ENCODE peak calls at places on chromosomes 11 and 22, in four cellular contexts. One of them, this sample, is unnamed.

GRCh38 chr11:118258410-118258809 is 5.7 kb downstream of the MPZL2 start:
- DNase-seq in ascending aorta: no peak
- DNase-seq in astrocyte of the cerebellum: no peak
- DNase-seq in GM12865: no peak
- DNase-seq in this sample: no peak

GRCh38 chr11:35083181-35084061 is 55.5 kb upstream of the CD44 start:
- DNase-seq in astrocyte of the cerebellum: peak; percentile 100
- DNase-seq in ascending aorta: peak; percentile 50
- DNase-seq in GM12865: peak; percentile 92
- DNase-seq in this sample: peak; percentile 28

GRCh38 chr11:72582206-72583176 is 91.7 kb downstream of the PDE2A start:
- DNase-seq in astrocyte of the cerebellum: no peak
- DNase-seq in GM12865: no peak
- DNase-seq in ascending aorta: no peak
- DNase-seq in this sample: no peak

GRCh38 chr11:67345247-67345948 is 7.9 kb downstream of the POLD4 start:
- DNase-seq in GM12865: peak; percentile 50
- DNase-seq in ascending aorta: no peak
- DNase-seq in astrocyte of the cerebellum: no peak
- DNase-seq in this sample: no peak

GRCh38 chr11:124861670-124862069 is 3.6 kb upstream of the ROBO3 start:
- DNase-seq in GM12865: no peak
- DNase-seq in ascending aorta: no peak
- DNase-seq in astrocyte of the cerebellum: no peak
- DNase-seq in this sample: no peak

GRCh38 chr22:37619991-37620390 is 11.4 kb downstream of the GGA1 start:
- DNase-seq in GM12865: no peak
- DNase-seq in ascending aorta: no peak
- DNase-seq in astrocyte of the cerebellum: no peak
- DNase-seq in this sample: no peak

GRCh38 chr11:66687831-66688281 is 10.2 kb upstream of the RBM4B start:
- DNase-seq in ascending aorta: no peak
- DNase-seq in astrocyte of the cerebellum: no peak
- DNase-seq in GM12865: no peak
- DNase-seq in this sample: no peak

GRCh38 chr11:38814670-38815069 is 2216.6 kb upstream of the RAG2 start:
- DNase-seq in ascending aorta: no peak
- DNase-seq in astrocyte of the cerebellum: no peak
- DNase-seq in GM12865: no peak
- DNase-seq in this sample: no peak

GRCh38 chr11:68859123-68859522 is 17.4 kb upstream of the CPT1A start:
- DNase-seq in astrocyte of the cerebellum: no peak
- DNase-seq in ascending aorta: no peak
- DNase-seq in GM12865: no peak
- DNase-seq in this sample: no peak

GRCh38 chr11:30595929-30596328 is 9.8 kb upstream of the MPPED2 start:
- DNase-seq in astrocyte of the cerebellum: no peak
- DNase-seq in ascending aorta: no peak
- DNase-seq in GM12865: no peak
- DNase-seq in this sample: no peak

GRCh38 chr22:43209971-43210370 is 23.0 kb upstream of the TTLL12 start:
- DNase-seq in GM12865: no peak
- DNase-seq in ascending aorta: no peak
- DNase-seq in astrocyte of the cerebellum: no peak
- DNase-seq in this sample: no peak

GRCh38 chr22:30398685-30399680 is 2.2 kb downstream of the SEC14L2 start:
- DNase-seq in GM12865: no peak
- DNase-seq in astrocyte of the cerebellum: no peak
- DNase-seq in ascending aorta: no peak
- DNase-seq in this sample: no peak

GRCh38 chr22:43622886-43623285 is 189.2 kb downstream of the EFCAB6 start:
- DNase-seq in GM12865: no peak
- DNase-seq in ascending aorta: no peak
- DNase-seq in astrocyte of the cerebellum: no peak
- DNase-seq in this sample: no peak

GRCh38 chr11:107563702-107564101 is 1.8 kb downstream of the ALKBH8 start:
- DNase-seq in ascending aorta: no peak
- DNase-seq in GM12865: peak; percentile 64
- DNase-seq in astrocyte of the cerebellum: peak; percentile 28
- DNase-seq in this sample: no peak

GRCh38 chr11:133955945-133956421 is 785 bp downstream of the IGSF9B start:
- DNase-seq in ascending aorta: no peak
- DNase-seq in GM12865: no peak
- DNase-seq in astrocyte of the cerebellum: no peak
- DNase-seq in this sample: no peak

GRCh38 chr22:49662681-49663080 is 165.0 kb downstream of the BRD1 start:
- DNase-seq in GM12865: no peak
- DNase-seq in astrocyte of the cerebellum: no peak
- DNase-seq in ascending aorta: no peak
- DNase-seq in this sample: no peak

GRCh38 chr22:24521791-24522245 is 26.7 kb downstream of the UPB1 start:
- DNase-seq in astrocyte of the cerebellum: peak; percentile 35
- DNase-seq in ascending aorta: no peak
- DNase-seq in GM12865: peak; percentile 75
- DNase-seq in this sample: no peak

GRCh38 chr11:18705651-18706281 is 7.2 kb downstream of the TMEM86A start:
- DNase-seq in GM12865: no peak
- DNase-seq in astrocyte of the cerebellum: no peak
- DNase-seq in ascending aorta: no peak
- DNase-seq in this sample: no peak

GRCh38 chr22:48093981-48094380 is 1331.5 kb downstream of the TBC1D22A start:
- DNase-seq in astrocyte of the cerebellum: no peak
- DNase-seq in ascending aorta: no peak
- DNase-seq in GM12865: no peak
- DNase-seq in this sample: no peak

GRCh38 chr11:269146-269890 is 8.9 kb upstream of the NLRP6 start:
- DNase-seq in GM12865: peak; percentile 96
- DNase-seq in astrocyte of the cerebellum: no peak
- DNase-seq in ascending aorta: no peak
- DNase-seq in this sample: no peak

GRCh38 chr22:45977003-45977395 is at the start of gene WNT7B:
- DNase-seq in ascending aorta: no peak
- DNase-seq in astrocyte of the cerebellum: no peak
- DNase-seq in GM12865: no peak
- DNase-seq in this sample: no peak

GRCh38 chr22:50059185-50059880 is 1.2 kb upstream of the TTLL8 start:
- DNase-seq in ascending aorta: no peak
- DNase-seq in astrocyte of the cerebellum: no peak
- DNase-seq in GM12865: no peak
- DNase-seq in this sample: no peak

GRCh38 chr11:69462106-69463045 is 19.1 kb upstream of the LINC01488 start:
- DNase-seq in GM12865: no peak
- DNase-seq in astrocyte of the cerebellum: no peak
- DNase-seq in ascending aorta: no peak
- DNase-seq in this sample: no peak

GRCh38 chr11:59025097-59025496 is 61.0 kb upstream of the GLYATL1B start:
- DNase-seq in ascending aorta: no peak
- DNase-seq in GM12865: no peak
- DNase-seq in astrocyte of the cerebellum: no peak
- DNase-seq in this sample: no peak

GRCh38 chr22:38772624-38772873 is 16.8 kb upstream of the SUN2 start:
- DNase-seq in ascending aorta: no peak
- DNase-seq in astrocyte of the cerebellum: no peak
- DNase-seq in GM12865: no peak
- DNase-seq in this sample: no peak

GRCh38 chr22:47583959-47584562 is 821.6 kb downstream of the TBC1D22A start:
- DNase-seq in ascending aorta: no peak
- DNase-seq in astrocyte of the cerebellum: no peak
- DNase-seq in GM12865: no peak
- DNase-seq in this sample: no peak

GRCh38 chr11:2382927-2383822 is 6.1 kb downstream of the CD81 start:
- DNase-seq in GM12865: no peak
- DNase-seq in ascending aorta: no peak
- DNase-seq in astrocyte of the cerebellum: no peak
- DNase-seq in this sample: no peak
- TF ChIP-seq CTCF in GM12865: no peak
- TF ChIP-seq CTCF in ascending aorta: no peak
- TF ChIP-seq CTCF in astrocyte of the cerebellum: no peak
- TF ChIP-seq CTCF in this sample: no peak

DNA sequence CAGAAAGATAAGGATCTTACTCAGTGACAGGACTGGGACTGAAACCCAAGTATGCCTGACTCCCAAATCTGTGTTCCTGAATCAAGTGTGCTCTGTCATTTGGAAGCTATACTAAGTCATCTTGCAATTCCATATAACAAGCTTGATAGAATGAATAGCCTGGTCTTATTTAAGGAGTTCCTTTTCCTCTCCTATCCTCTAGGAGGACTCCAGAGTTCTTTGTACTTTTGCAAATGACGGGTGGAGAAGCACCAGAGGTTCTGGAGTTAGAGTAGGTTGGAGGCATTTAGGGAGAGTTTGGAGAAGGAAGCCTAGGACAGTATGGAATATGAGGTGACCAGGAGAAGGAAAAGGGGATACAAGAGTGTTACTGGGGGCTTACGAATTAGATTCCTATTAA is 92.9 kb upstream of the RCN1 start:
- DNase-seq in ascending aorta: no peak
- DNase-seq in GM12865: no peak
- DNase-seq in astrocyte of the cerebellum: no peak
- DNase-seq in this sample: no peak
- TF ChIP-seq CTCF in ascending aorta: no peak
- TF ChIP-seq CTCF in GM12865: no peak
- TF ChIP-seq CTCF in astrocyte of the cerebellum: no peak
- TF ChIP-seq CTCF in this sample: no peak

GRCh38 chr11:103619480-103619879 is 417.0 kb upstream of the DDI1 start:
- DNase-seq in GM12865: no peak
- DNase-seq in astrocyte of the cerebellum: no peak
- DNase-seq in ascending aorta: no peak
- DNase-seq in this sample: no peak
- TF ChIP-seq CTCF in GM12865: peak; percentile 27
- TF ChIP-seq CTCF in astrocyte of the cerebellum: peak; percentile 14
- TF ChIP-seq CTCF in ascending aorta: no peak
- TF ChIP-seq CTCF in this sample: no peak

DNA sequence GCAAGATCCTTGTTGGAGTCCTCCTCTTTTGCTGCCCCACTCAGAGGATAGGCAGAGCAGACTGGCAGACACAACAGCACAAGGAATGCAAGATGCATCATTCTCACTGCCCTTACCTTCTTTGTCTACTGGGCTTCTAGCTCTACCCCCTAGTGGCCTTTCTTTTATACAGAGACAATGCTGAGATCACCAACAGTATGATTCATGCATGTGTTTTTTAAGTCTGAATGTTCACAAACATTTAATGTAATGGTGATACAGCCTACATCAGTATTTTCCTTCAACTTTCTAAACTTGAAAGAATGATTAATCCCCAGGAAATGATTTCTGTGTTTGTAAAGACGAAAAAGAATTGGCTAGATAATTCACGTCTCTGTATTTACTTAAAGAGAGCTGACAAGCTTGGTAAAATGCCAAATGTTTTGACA is at the start of gene MMP10:
- DNase-seq in ascending aorta: no peak
- DNase-seq in GM12865: no peak
- DNase-seq in astrocyte of the cerebellum: peak; percentile 26
- DNase-seq in this sample: no peak
- TF ChIP-seq CTCF in ascending aorta: no peak
- TF ChIP-seq CTCF in GM12865: peak; percentile 17
- TF ChIP-seq CTCF in astrocyte of the cerebellum: peak; percentile 61
- TF ChIP-seq CTCF in this sample: no peak

DNA sequence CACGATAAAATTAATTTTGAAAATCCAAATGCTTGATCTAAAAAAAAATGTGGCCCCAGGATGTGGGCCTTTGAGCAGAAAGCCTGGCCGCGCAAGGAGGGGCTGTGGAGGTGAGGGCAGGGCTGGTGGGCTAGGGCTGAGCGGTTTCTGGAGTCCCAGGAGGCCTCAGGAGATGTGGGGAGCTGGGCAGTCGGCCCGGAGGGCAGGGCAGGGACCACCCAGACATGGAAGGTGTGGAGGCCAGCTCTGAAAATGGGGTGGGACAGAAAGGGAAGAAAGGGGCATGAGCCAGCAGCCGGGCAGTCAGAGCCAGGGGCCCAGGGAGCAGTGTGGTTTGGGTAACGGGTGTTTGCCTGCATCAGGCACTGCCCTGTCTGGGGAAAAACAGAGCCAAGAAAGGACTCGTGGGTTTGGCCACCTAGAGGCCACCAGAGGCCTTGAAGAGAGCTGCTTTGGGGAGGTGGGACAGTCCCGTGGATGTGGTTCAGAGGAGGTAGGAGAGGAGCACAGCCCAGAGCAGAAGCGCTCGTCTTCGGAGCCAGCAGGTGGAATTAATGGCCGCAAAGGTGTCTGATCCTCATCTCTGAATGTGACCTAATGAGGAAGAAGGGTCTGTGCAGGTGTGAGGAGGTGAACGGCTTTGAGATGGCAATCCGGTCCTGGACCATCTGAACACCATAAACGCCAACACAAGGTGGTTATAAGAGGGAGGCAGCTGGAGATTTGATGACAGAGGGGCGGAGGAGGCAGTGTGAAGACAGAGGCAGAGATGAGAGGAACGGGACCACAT is 50.2 kb downstream of the IGF2 start:
- DNase-seq in astrocyte of the cerebellum: no peak
- DNase-seq in GM12865: no peak
- DNase-seq in ascending aorta: no peak
- DNase-seq in this sample: no peak
- TF ChIP-seq CTCF in astrocyte of the cerebellum: peak; percentile 18
- TF ChIP-seq CTCF in GM12865: no peak
- TF ChIP-seq CTCF in ascending aorta: no peak
- TF ChIP-seq CTCF in this sample: no peak

This sample was measured in omental fat pad.